ENCODE peak calls at places on chromosome 2, in ten cellular contexts. F is A549; G is left ventricle myocardium superior; L is AG04450; I is CD8-positive, alpha-beta memory T cell; A is T follicular helper cell; V is NCI-H460; B is activated naive CD4-positive, alpha-beta T cell treated with anti-CD3 and anti-CD28 coated beads, Interleukin-2, amount 50 U/mL, for 16 hours; P is NCI-H1092; M is OCI-LY7. E is an unnamed sample.

GRCh38 chr2:60806988-60807681 is 51.1 kb downstream of the PAPOLG start:
- DNase-seq in F (no peak), G (no peak), L (peak; percentile 49), I (peak; percentile 23), A (no peak), V (no peak), B (peak; percentile 59), P (no peak), M (peak; percentile 65), E (peak; percentile 51)

GRCh38 chr2:160551259-160551658 is 57.7 kb upstream of the RBMS1 start:
- DNase-seq in F (no peak), G (no peak), L (no peak), I (no peak), A (no peak), V (no peak), B (no peak), P (no peak), M (no peak), E (no peak)

GRCh38 chr2:127552846-127553245 is 17.4 kb downstream of the MYO7B start:
- DNase-seq in F (no peak), G (no peak), L (no peak), I (no peak), A (no peak), V (no peak), B (no peak), P (no peak), M (no peak), E (no peak)

GRCh38 chr2:156947261-156947660 is 310.2 kb upstream of the GALNT5 start:
- DNase-seq in F (no peak), G (no peak), L (no peak), I (no peak), A (no peak), V (no peak), B (no peak), P (no peak), M (no peak), E (no peak)

GRCh38 chr2:189933041-189933440 is 129.5 kb downstream of the MSTN start:
- DNase-seq in F (no peak), G (no peak), L (no peak), I (no peak), A (no peak), V (no peak), B (no peak), P (no peak), M (no peak), E (no peak)

GRCh38 chr2:100857915-100858314 is 38.0 kb downstream of the NPAS2 start:
- DNase-seq in F (no peak), G (no peak), L (peak; percentile 62), I (no peak), A (no peak), V (peak; percentile 78), B (no peak), P (no peak), M (no peak), E (no peak)

GRCh38 chr2:102488063-102488462 is 15.0 kb downstream of the SLC9A4 start:
- DNase-seq in F (no peak), G (no peak), L (peak; percentile 34), I (no peak), A (no peak), V (no peak), B (no peak), P (no peak), M (no peak), E (peak; percentile 24)

GRCh38 chr2:159200498-159200897 is 86.0 kb downstream of the WDSUB1 start:
- DNase-seq in F (no peak), G (no peak), L (no peak), I (no peak), A (no peak), V (no peak), B (no peak), P (no peak), M (no peak), E (no peak)

GRCh38 chr2:2932189-2932588 is 445.4 kb downstream of the EIPR1 start:
- DNase-seq in F (no peak), G (no peak), L (no peak), I (no peak), A (no peak), V (no peak), B (no peak), P (no peak), M (no peak), E (no peak)